ENCODE peak calls at places on chromosomes 2 and 18, in seven cellular contexts. One of them, this sample, is unnamed.

GRCh38 chr2:6909431-6910385 is 7.5 kb upstream of the RNF144A start:
- DNase-seq in naive thymus-derived CD4-positive, alpha-beta T cell: peak; percentile 70
- DNase-seq in endothelial cell: no peak
- DNase-seq in kidney: no peak
- DNase-seq in stimulated activated CD4-positive, alpha-beta T cell treated with anti-CD3 and anti-CD28 coated beads, Interleukin-1b, Interleukin-23, amount 100 ng/mL, for 48 hours: no peak
- DNase-seq in NCI-H1436 treated with DMSO at 0.1 percent for 48 hours: no peak
- DNase-seq in Daoy: no peak
- DNase-seq in this sample: peak; percentile 85

GRCh38 chr2:147386284-147386683 is 458.5 kb upstream of the ACVR2A start:
- DNase-seq in naive thymus-derived CD4-positive, alpha-beta T cell: no peak
- DNase-seq in endothelial cell: no peak
- DNase-seq in kidney: no peak
- DNase-seq in stimulated activated CD4-positive, alpha-beta T cell treated with anti-CD3 and anti-CD28 coated beads, Interleukin-1b, Interleukin-23, amount 100 ng/mL, for 48 hours: no peak
- DNase-seq in NCI-H1436 treated with DMSO at 0.1 percent for 48 hours: no peak
- DNase-seq in Daoy: no peak
- DNase-seq in this sample: no peak

GRCh38 chr2:109138449-109138848 is 9.4 kb downstream of the SH3RF3 start:
- DNase-seq in naive thymus-derived CD4-positive, alpha-beta T cell: no peak
- DNase-seq in endothelial cell: no peak
- DNase-seq in kidney: no peak
- DNase-seq in stimulated activated CD4-positive, alpha-beta T cell treated with anti-CD3 and anti-CD28 coated beads, Interleukin-1b, Interleukin-23, amount 100 ng/mL, for 48 hours: no peak
- DNase-seq in NCI-H1436 treated with DMSO at 0.1 percent for 48 hours: no peak
- DNase-seq in Daoy: no peak
- DNase-seq in this sample: no peak

GRCh38 chr2:241891315-241891987 is 21.9 kb downstream of the RTP5 start:
- DNase-seq in naive thymus-derived CD4-positive, alpha-beta T cell: no peak
- DNase-seq in endothelial cell: no peak
- DNase-seq in kidney: peak; percentile 71
- DNase-seq in stimulated activated CD4-positive, alpha-beta T cell treated with anti-CD3 and anti-CD28 coated beads, Interleukin-1b, Interleukin-23, amount 100 ng/mL, for 48 hours: no peak
- DNase-seq in NCI-H1436 treated with DMSO at 0.1 percent for 48 hours: no peak
- DNase-seq in Daoy: no peak
- DNase-seq in this sample: no peak

GRCh38 chr2:197846120-197846519 is 41.7 kb downstream of the PLCL1 start:
- DNase-seq in naive thymus-derived CD4-positive, alpha-beta T cell: no peak
- DNase-seq in endothelial cell: no peak
- DNase-seq in kidney: no peak
- DNase-seq in stimulated activated CD4-positive, alpha-beta T cell treated with anti-CD3 and anti-CD28 coated beads, Interleukin-1b, Interleukin-23, amount 100 ng/mL, for 48 hours: no peak
- DNase-seq in NCI-H1436 treated with DMSO at 0.1 percent for 48 hours: no peak
- DNase-seq in Daoy: no peak
- DNase-seq in this sample: no peak

GRCh38 chr18:41604964-41605363 is 350.1 kb upstream of the PIK3C3 start:
- DNase-seq in naive thymus-derived CD4-positive, alpha-beta T cell: no peak
- DNase-seq in endothelial cell: no peak
- DNase-seq in kidney: no peak
- DNase-seq in stimulated activated CD4-positive, alpha-beta T cell treated with anti-CD3 and anti-CD28 coated beads, Interleukin-1b, Interleukin-23, amount 100 ng/mL, for 48 hours: no peak
- DNase-seq in NCI-H1436 treated with DMSO at 0.1 percent for 48 hours: no peak
- DNase-seq in Daoy: no peak
- DNase-seq in this sample: no peak

GRCh38 chr2:67668538-67668937 is 271.4 kb downstream of the ETAA1 start:
- DNase-seq in naive thymus-derived CD4-positive, alpha-beta T cell: no peak
- DNase-seq in endothelial cell: no peak
- DNase-seq in kidney: no peak
- DNase-seq in stimulated activated CD4-positive, alpha-beta T cell treated with anti-CD3 and anti-CD28 coated beads, Interleukin-1b, Interleukin-23, amount 100 ng/mL, for 48 hours: no peak
- DNase-seq in NCI-H1436 treated with DMSO at 0.1 percent for 48 hours: no peak
- DNase-seq in Daoy: no peak
- DNase-seq in this sample: no peak

GRCh38 chr2:217394510-217395351 is 534.9 kb upstream of the TNP1 start:
- DNase-seq in naive thymus-derived CD4-positive, alpha-beta T cell: no peak
- DNase-seq in endothelial cell: no peak
- DNase-seq in kidney: no peak
- DNase-seq in stimulated activated CD4-positive, alpha-beta T cell treated with anti-CD3 and anti-CD28 coated beads, Interleukin-1b, Interleukin-23, amount 100 ng/mL, for 48 hours: no peak
- DNase-seq in NCI-H1436 treated with DMSO at 0.1 percent for 48 hours: no peak
- DNase-seq in Daoy: peak; percentile 38
- DNase-seq in this sample: no peak

GRCh38 chr2:179802483-179802882 is 58.9 kb downstream of the ZNF385B start:
- DNase-seq in naive thymus-derived CD4-positive, alpha-beta T cell: no peak
- DNase-seq in endothelial cell: no peak
- DNase-seq in kidney: no peak
- DNase-seq in stimulated activated CD4-positive, alpha-beta T cell treated with anti-CD3 and anti-CD28 coated beads, Interleukin-1b, Interleukin-23, amount 100 ng/mL, for 48 hours: no peak
- DNase-seq in NCI-H1436 treated with DMSO at 0.1 percent for 48 hours: no peak
- DNase-seq in Daoy: no peak
- DNase-seq in this sample: no peak

GRCh38 chr2:106685180-106685897 is 198.2 kb downstream of the CD8B2 start:
- DNase-seq in naive thymus-derived CD4-positive, alpha-beta T cell: no peak
- DNase-seq in endothelial cell: no peak
- DNase-seq in kidney: no peak
- DNase-seq in stimulated activated CD4-positive, alpha-beta T cell treated with anti-CD3 and anti-CD28 coated beads, Interleukin-1b, Interleukin-23, amount 100 ng/mL, for 48 hours: no peak
- DNase-seq in NCI-H1436 treated with DMSO at 0.1 percent for 48 hours: no peak
- DNase-seq in Daoy: no peak
- DNase-seq in this sample: no peak

GRCh38 chr2:132274000-132274399 is 112.2 kb upstream of the ANKRD30BL start:
- DNase-seq in naive thymus-derived CD4-positive, alpha-beta T cell: no peak
- DNase-seq in endothelial cell: no peak
- DNase-seq in kidney: no peak
- DNase-seq in stimulated activated CD4-positive, alpha-beta T cell treated with anti-CD3 and anti-CD28 coated beads, Interleukin-1b, Interleukin-23, amount 100 ng/mL, for 48 hours: no peak
- DNase-seq in NCI-H1436 treated with DMSO at 0.1 percent for 48 hours: no peak
- DNase-seq in Daoy: no peak
- DNase-seq in this sample: no peak

GRCh38 chr2:148756292-148756975 is 111.9 kb downstream of the EPC2 start:
- DNase-seq in naive thymus-derived CD4-positive, alpha-beta T cell: no peak
- DNase-seq in endothelial cell: no peak
- DNase-seq in kidney: no peak
- DNase-seq in stimulated activated CD4-positive, alpha-beta T cell treated with anti-CD3 and anti-CD28 coated beads, Interleukin-1b, Interleukin-23, amount 100 ng/mL, for 48 hours: no peak
- DNase-seq in NCI-H1436 treated with DMSO at 0.1 percent for 48 hours: no peak
- DNase-seq in Daoy: peak; percentile 66
- DNase-seq in this sample: no peak

GRCh38 chr2:226794077-226794670 is 5.4 kb downstream of the IRS1 start:
- DNase-seq in naive thymus-derived CD4-positive, alpha-beta T cell: no peak
- DNase-seq in endothelial cell: no peak
- DNase-seq in kidney: no peak
- DNase-seq in stimulated activated CD4-positive, alpha-beta T cell treated with anti-CD3 and anti-CD28 coated beads, Interleukin-1b, Interleukin-23, amount 100 ng/mL, for 48 hours: no peak
- DNase-seq in NCI-H1436 treated with DMSO at 0.1 percent for 48 hours: no peak
- DNase-seq in Daoy: no peak
- DNase-seq in this sample: no peak

GRCh38 chr2:105072039-105072438 is 34.2 kb downstream of the MRPS9 start:
- DNase-seq in naive thymus-derived CD4-positive, alpha-beta T cell: no peak
- DNase-seq in endothelial cell: no peak
- DNase-seq in kidney: no peak
- DNase-seq in stimulated activated CD4-positive, alpha-beta T cell treated with anti-CD3 and anti-CD28 coated beads, Interleukin-1b, Interleukin-23, amount 100 ng/mL, for 48 hours: peak; percentile 25
- DNase-seq in NCI-H1436 treated with DMSO at 0.1 percent for 48 hours: no peak
- DNase-seq in Daoy: no peak
- DNase-seq in this sample: no peak

GRCh38 chr2:84991404-84992151 is 20.6 kb downstream of the KCMF1 start:
- DNase-seq in naive thymus-derived CD4-positive, alpha-beta T cell: no peak
- DNase-seq in endothelial cell: no peak
- DNase-seq in kidney: no peak
- DNase-seq in stimulated activated CD4-positive, alpha-beta T cell treated with anti-CD3 and anti-CD28 coated beads, Interleukin-1b, Interleukin-23, amount 100 ng/mL, for 48 hours: no peak
- DNase-seq in NCI-H1436 treated with DMSO at 0.1 percent for 48 hours: no peak
- DNase-seq in Daoy: peak; percentile 15
- DNase-seq in this sample: no peak

GRCh38 chr2:12005886-12006681 is 259.7 kb downstream of the LPIN1 start:
- DNase-seq in naive thymus-derived CD4-positive, alpha-beta T cell: peak; percentile 33
- DNase-seq in endothelial cell: no peak
- DNase-seq in kidney: peak; percentile 85
- DNase-seq in stimulated activated CD4-positive, alpha-beta T cell treated with anti-CD3 and anti-CD28 coated beads, Interleukin-1b, Interleukin-23, amount 100 ng/mL, for 48 hours: peak; percentile 73
- DNase-seq in NCI-H1436 treated with DMSO at 0.1 percent for 48 hours: no peak
- DNase-seq in Daoy: peak; percentile 93
- DNase-seq in this sample: no peak

GRCh38 chr2:215431290-215431689 is 4.6 kb downstream of the FN1 start:
- DNase-seq in naive thymus-derived CD4-positive, alpha-beta T cell: no peak
- DNase-seq in endothelial cell: no peak
- DNase-seq in kidney: no peak
- DNase-seq in stimulated activated CD4-positive, alpha-beta T cell treated with anti-CD3 and anti-CD28 coated beads, Interleukin-1b, Interleukin-23, amount 100 ng/mL, for 48 hours: no peak
- DNase-seq in NCI-H1436 treated with DMSO at 0.1 percent for 48 hours: no peak
- DNase-seq in Daoy: no peak
- DNase-seq in this sample: no peak

GRCh38 chr18:49972535-49972934 is 159.2 kb upstream of the ACAA2 start:
- DNase-seq in naive thymus-derived CD4-positive, alpha-beta T cell: no peak
- DNase-seq in endothelial cell: no peak
- DNase-seq in kidney: no peak
- DNase-seq in stimulated activated CD4-positive, alpha-beta T cell treated with anti-CD3 and anti-CD28 coated beads, Interleukin-1b, Interleukin-23, amount 100 ng/mL, for 48 hours: no peak
- DNase-seq in NCI-H1436 treated with DMSO at 0.1 percent for 48 hours: no peak
- DNase-seq in Daoy: no peak
- DNase-seq in this sample: no peak

GRCh38 chr2:111946294-111947114 is 48.1 kb downstream of the MERTK start:
- DNase-seq in naive thymus-derived CD4-positive, alpha-beta T cell: no peak
- DNase-seq in endothelial cell: no peak
- DNase-seq in kidney: no peak
- DNase-seq in stimulated activated CD4-positive, alpha-beta T cell treated with anti-CD3 and anti-CD28 coated beads, Interleukin-1b, Interleukin-23, amount 100 ng/mL, for 48 hours: no peak
- DNase-seq in NCI-H1436 treated with DMSO at 0.1 percent for 48 hours: no peak
- DNase-seq in Daoy: peak; percentile 79
- DNase-seq in this sample: no peak

GRCh38 chr2:28393115-28393836 is 618 bp downstream of the FOSL2 start:
- DNase-seq in naive thymus-derived CD4-positive, alpha-beta T cell: no peak
- DNase-seq in endothelial cell: peak; percentile 58
- DNase-seq in kidney: peak; percentile 94
- DNase-seq in stimulated activated CD4-positive, alpha-beta T cell treated with anti-CD3 and anti-CD28 coated beads, Interleukin-1b, Interleukin-23, amount 100 ng/mL, for 48 hours: peak; percentile 57
- DNase-seq in NCI-H1436 treated with DMSO at 0.1 percent for 48 hours: no peak
- DNase-seq in Daoy: peak; percentile 81
- DNase-seq in this sample: peak; percentile 56

GRCh38 chr2:208501217-208501616 is 94.6 kb downstream of the PTH2R start:
- DNase-seq in naive thymus-derived CD4-positive, alpha-beta T cell: no peak
- DNase-seq in endothelial cell: no peak
- DNase-seq in kidney: no peak
- DNase-seq in stimulated activated CD4-positive, alpha-beta T cell treated with anti-CD3 and anti-CD28 coated beads, Interleukin-1b, Interleukin-23, amount 100 ng/mL, for 48 hours: no peak
- DNase-seq in NCI-H1436 treated with DMSO at 0.1 percent for 48 hours: peak; percentile 55
- DNase-seq in Daoy: no peak
- DNase-seq in this sample: no peak

GRCh38 chr18:63137999-63138448 is 181.5 kb downstream of the BCL2 start:
- DNase-seq in naive thymus-derived CD4-positive, alpha-beta T cell: peak; percentile 58
- DNase-seq in endothelial cell: peak; percentile 58
- DNase-seq in kidney: no peak
- DNase-seq in stimulated activated CD4-positive, alpha-beta T cell treated with anti-CD3 and anti-CD28 coated beads, Interleukin-1b, Interleukin-23, amount 100 ng/mL, for 48 hours: peak; percentile 53
- DNase-seq in NCI-H1436 treated with DMSO at 0.1 percent for 48 hours: no peak
- DNase-seq in Daoy: no peak
- DNase-seq in this sample: peak; percentile 82

This sample was measured in CD4-positive, CD25-positive, alpha-beta regulatory T cell.